ENCODE peak calls at places on chromosome 14, in four cellular contexts. Q is gastrocnemius medialis, W is colonic mucosa, V is fibroblast of pulmonary artery. Z is an unnamed sample.

GRCh38 chr14:57933363-57933762 is 67.5 kb upstream of the SLC35F4 start:
- DNase-seq in W (no peak), V (no peak), Q (no peak), Z (no peak)

GRCh38 chr14:67583711-67584644 is 16.1 kb downstream of the PIGH start:
- DNase-seq in Q (no peak), V (peak), W (peak), Z (peak)

GRCh38 chr14:60724080-60724618 is at the start of gene SIX4:
- DNase-seq in W (peak), Q (peak), V (peak), Z (peak)

GRCh38 chr14:98198385-98198784 is 1073.6 kb downstream of the BCL11B start:
- DNase-seq in V (no peak), Q (no peak), W (no peak), Z (no peak)

GRCh38 chr14:99929601-99930000 is 135.6 kb upstream of the EVL start:
- DNase-seq in Q (no peak), V (no peak), W (no peak), Z (no peak)

GRCh38 chr14:100568998-100569733 is 18.1 kb downstream of the BEGAIN start:
- DNase-seq in W (no peak), Q (no peak), V (no peak), Z (no peak)

GRCh38 chr14:50417853-50418252 is 21.2 kb upstream of the CDKL1 start:
- DNase-seq in W (no peak), Q (no peak), V (peak), Z (no peak)

GRCh38 chr14:72075649-72076334 is 143.6 kb downstream of the RGS6 start:
- DNase-seq in W (no peak), V (no peak), Q (no peak), Z (no peak)

GRCh38 chr14:94517248-94517640 is 8.0 kb upstream of the SERPINA12 start:
- DNase-seq in V (no peak), W (no peak), Q (no peak), Z (no peak)

GRCh38 chr14:93032301-93032929 is 83.3 kb downstream of the ITPK1 start:
- DNase-seq in Q (peak), W (no peak), V (no peak), Z (peak)

GRCh38 chr14:72738181-72738611 is 155.7 kb downstream of the DPF3 start:
- DNase-seq in Q (no peak), W (peak), V (no peak), Z (no peak)

GRCh38 chr14:102075155-102075554 is 11.7 kb downstream of the HSP90AA1 start:
- DNase-seq in Q (no peak), W (no peak), V (no peak), Z (no peak)

GRCh38 chr14:66495214-66496098 is 9.3 kb downstream of the CCDC196 start:
- DNase-seq in V (peak), Q (peak), W (peak), Z (peak)

GRCh38 chr14:72049462-72049861 is 117.2 kb downstream of the RGS6 start:
- DNase-seq in Q (no peak), V (no peak), W (no peak), Z (no peak)

GRCh38 chr14:32826404-32827082 is 112.1 kb upstream of the NPAS3 start:
- DNase-seq in Q (no peak), V (peak), W (no peak), Z (peak)

GRCh38 chr14:101004954-101005353 is 101.4 kb upstream of the RTL1 start:
- DNase-seq in W (no peak), V (peak), Q (no peak), Z (peak)

GRCh38 chr14:103033744-103034143 is 23.6 kb downstream of the CDC42BPB start:
- DNase-seq in W (peak), V (no peak), Q (no peak), Z (no peak)

GRCh38 chr14:82501554-82501953 is 967.9 kb upstream of the SEL1L start:
- DNase-seq in V (no peak), W (no peak), Q (no peak), Z (no peak)

GRCh38 chr14:54166049-54166950 is 209.7 kb upstream of the BMP4 start:
- DNase-seq in W (no peak), V (no peak), Q (no peak), Z (no peak)

GRCh38 chr14:89399594-89400068 is 17.4 kb downstream of the FOXN3 start:
- DNase-seq in Q (no peak), V (peak), W (no peak), Z (no peak)

GRCh38 chr14:78156196-78156595 is 14.0 kb upstream of the NRXN3 start:
- DNase-seq in W (no peak), V (no peak), Q (no peak), Z (no peak)

GRCh38 chr14:38716871-38717270 is 386.2 kb downstream of the SEC23A start:
- DNase-seq in V (no peak), Q (no peak), W (no peak), Z (no peak)

GRCh38 chr14:99441918-99442317 is 38.7 kb downstream of the SETD3 start:
- DNase-seq in V (no peak), W (no peak), Q (no peak), Z (no peak)

GRCh38 chr14:99654235-99655000 is 9.5 kb downstream of the HHIPL1 start:
- DNase-seq in Q (no peak), V (peak), W (peak), Z (peak)

GRCh38 chr14:101171650-101172049 is 268.1 kb upstream of the RTL1 start:
- DNase-seq in Q (no peak), W (no peak), V (no peak), Z (no peak)

GRCh38 chr14:103686831-103687485 is 28.3 kb downstream of the XRCC3 start:
- DNase-seq in Q (no peak), W (no peak), V (peak), Z (no peak)

GRCh38 chr14:70926187-70926830 is 19.1 kb downstream of the PCNX1 start:
- DNase-seq in Q (no peak), W (no peak), V (no peak), Z (no peak)

GRCh38 chr14:76993743-76994142 is 34.8 kb downstream of the IRF2BPL start:
- DNase-seq in Q (no peak), V (no peak), W (no peak), Z (no peak)

GRCh38 chr14:96176811-96177211 is 27.8 kb upstream of the BDKRB2 start:
- DNase-seq in Q (peak), V (peak), W (no peak), Z (peak)

GRCh38 chr14:104924421-104925213 is at the start of gene PLD4:
- DNase-seq in Q (no peak), W (no peak), V (no peak), Z (no peak)

GRCh38 chr14:91326514-91326832 is 82.0 kb upstream of the GPR68 start:
- DNase-seq in V (no peak), Q (no peak), W (no peak), Z (no peak)

GRCh38 chr14:38357557-38357956 is 101.7 kb upstream of the CLEC14A start:
- DNase-seq in W (no peak), V (peak), Q (no peak), Z (peak)

GRCh38 chr14:22800356-22800755 is 14.9 kb downstream of the SLC7A7 start:
- DNase-seq in V (no peak), Q (no peak), W (no peak), Z (no peak)
- TF ChIP-seq CTCF in V (no peak), Q (no peak), W (no peak), Z (no peak)

GRCh38 chr14:80658733-80659132 is 282.8 kb downstream of the CEP128 start:
- DNase-seq in Q (no peak), V (no peak), W (no peak), Z (no peak)

GRCh38 chr14:80658155-80658554 is 283.4 kb downstream of the CEP128 start:
- DNase-seq in Q (no peak), W (no peak), V (no peak), Z (no peak)

GRCh38 chr14:80669416-80669815 is 272.1 kb downstream of the CEP128 start:
- DNase-seq in V (peak), Q (no peak), W (no peak), Z (no peak)

GRCh38 chr14:80664576-80664975 is 277.0 kb downstream of the CEP128 start:
- DNase-seq in W (no peak), Q (no peak), V (peak), Z (peak)

GRCh38 chr14:80663541-80663940 is 278.0 kb downstream of the CEP128 start:
- DNase-seq in Q (no peak), W (no peak), V (no peak), Z (no peak)
- H3K4me3 ChIP-seq in Q (no peak), W (no peak), V (no peak), Z (no peak)

GRCh38 chr14:36099619-36100018 is 76.9 kb downstream of the PTCSC3 start:
- DNase-seq in W (no peak), V (no peak), Q (no peak), Z (no peak)

DNA sequence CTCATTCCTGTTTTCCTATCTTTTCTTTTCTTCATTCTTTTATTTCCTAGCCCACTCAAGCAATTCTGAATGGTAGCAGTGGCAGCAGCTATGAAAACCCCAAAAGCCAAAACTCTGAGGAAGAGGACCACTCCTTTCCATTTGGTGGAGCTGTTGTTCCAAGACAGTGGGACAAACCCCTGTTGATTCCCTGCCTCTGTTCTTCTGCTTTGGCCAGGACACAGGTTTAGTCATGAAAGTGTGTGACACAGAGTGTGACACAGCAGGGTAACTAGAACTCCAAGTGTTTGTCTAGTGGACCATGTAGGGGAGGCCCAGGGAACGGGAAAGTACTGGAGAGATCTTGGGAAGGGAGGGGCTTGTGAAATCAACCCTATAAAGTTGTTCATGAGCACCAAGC is 71.1 kb downstream of the PTCSC3 start:
- DNase-seq in V (no peak), Q (no peak), W (no peak), Z (no peak)
- TF ChIP-seq CTCF in V (no peak), Q (no peak), W (no peak), Z (no peak)

GRCh38 chr14:55874785-55875184 is 243.4 kb upstream of the PELI2 start:
- DNase-seq in Q (no peak), V (no peak), W (no peak), Z (no peak)
- H3K4me3 ChIP-seq in Q (peak), V (no peak), W (no peak), Z (no peak)